ENCODE peak calls at places on chromosomes 4 and X, in six cellular contexts. Q is IMR-90, M is endodermal cell, U is heart right ventricle, O is A549, L is colonic mucosa. R is an unnamed sample.

GRCh38 chr4:77052352-77052751 is 23.4 kb downstream of the CCNI start:
- DNase-seq in Q (peak; percentile 69), M (peak; percentile 92), U (peak; percentile 25), O (peak; percentile 38), L (peak; percentile 79), R (peak; percentile 92)

GRCh38 chr4:173753408-173753807 is 223.4 kb upstream of the HAND2 start:
- DNase-seq in Q (no peak), M (no peak), U (no peak), O (no peak), L (no peak), R (no peak)

GRCh38 chrX:58025979-58026378 is 115.7 kb upstream of the ZXDA start:
- DNase-seq in Q (peak; percentile 25), M (peak; percentile 50), U (peak; percentile 8), O (peak; percentile 44), L (peak; percentile 39), R (peak; percentile 28)

GRCh38 chrX:16882188-16882587 is 12.0 kb upstream of the RBBP7 start:
- DNase-seq in Q (peak; percentile 25), M (peak; percentile 44), U (peak; percentile 5), O (peak; percentile 21), L (peak; percentile 41), R (no peak)

GRCh38 chrX:50638123-50638522 is 167.5 kb upstream of the DGKK start:
- DNase-seq in Q (no peak), M (no peak), U (peak; percentile 48), O (no peak), L (no peak), R (no peak)

GRCh38 chr4:92299152-92299551 is 4.6 kb upstream of the GRID2 start:
- DNase-seq in Q (peak; percentile 21), M (no peak), U (no peak), O (no peak), L (no peak), R (peak; percentile 32)

GRCh38 chr4:1222938-1223690 is 25.8 kb downstream of the CTBP1 start:
- DNase-seq in Q (no peak), M (no peak), U (no peak), O (no peak), L (no peak), R (no peak)

GRCh38 chrX:100449696-100450606 is 39.9 kb upstream of the PCDH19 start:
- DNase-seq in Q (no peak), M (peak; percentile 58), U (peak; percentile 20), O (no peak), L (peak; percentile 20), R (no peak)

GRCh38 chr4:1542226-1542490 is 135.9 kb upstream of the NKX1-1 start:
- DNase-seq in Q (no peak), M (no peak), U (no peak), O (no peak), L (no peak), R (no peak)

GRCh38 chr4:151573945-151574344 is 165.0 kb downstream of the FHIP1A start:
- DNase-seq in Q (no peak), M (no peak), U (no peak), O (no peak), L (peak; percentile 89), R (no peak)

GRCh38 chr4:16268290-16268689 is 42.0 kb upstream of the TAPT1 start:
- DNase-seq in Q (no peak), M (no peak), U (no peak), O (no peak), L (no peak), R (no peak)

GRCh38 chr4:16269742-16270522 is 43.7 kb upstream of the TAPT1 start:
- DNase-seq in Q (peak; percentile 55), M (no peak), U (no peak), O (no peak), L (no peak), R (no peak)

GRCh38 chr4:16267639-16268038 is 41.4 kb upstream of the TAPT1 start:
- DNase-seq in Q (no peak), M (no peak), U (no peak), O (no peak), L (no peak), R (no peak)

GRCh38 chr4:16265820-16266219 is 39.5 kb upstream of the TAPT1 start:
- DNase-seq in Q (no peak), M (no peak), U (no peak), O (no peak), L (no peak), R (no peak)

GRCh38 chr4:16270654-16271328 is 44.5 kb upstream of the TAPT1 start:
- DNase-seq in Q (no peak), M (peak; percentile 75), U (no peak), O (peak; percentile 4), L (no peak), R (peak; percentile 70)
- H3K27ac ChIP-seq in Q (no peak overlapping the region), M (no peak overlapping the region), U (no peak overlapping the region), O (no peak overlapping the region), L (no peak overlapping the region), R (no peak overlapping the region)

GRCh38 chr4:82043081-82043808 is 330.5 kb downstream of the HNRNPD start:
- DNase-seq in Q (no peak), M (peak; percentile 78), U (no peak), O (no peak), L (peak; percentile 32), R (peak; percentile 48)
- H3K4me3 ChIP-seq in Q (no peak overlapping the region), M (peak overlapping the region; percentile 85), U (peak overlapping the region; percentile 20), O (no peak overlapping the region), L (no peak overlapping the region), R (peak overlapping the region; percentile 82)

GRCh38 chrX:74321191-74321590 is 17.2 kb downstream of the ZCCHC13 start:
- DNase-seq in Q (no peak), M (no peak), U (no peak), O (no peak), L (no peak), R (no peak)

GRCh38 chrX:74325130-74326059 is 21.4 kb downstream of the ZCCHC13 start:
- DNase-seq in Q (no peak), M (peak; percentile 90), U (no peak), O (no peak), L (no peak), R (peak; percentile 89)
- H3K27ac ChIP-seq in Q (no peak overlapping the region), M (peak overlapping the region; percentile 93), U (no peak overlapping the region), O (no peak overlapping the region), L (no peak overlapping the region), R (no peak overlapping the region)

GRCh38 chrX:9609987-9610386 is 145.1 kb downstream of the TBL1X start:
- DNase-seq in Q (no peak), M (no peak), U (no peak), O (no peak), L (no peak), R (no peak)
- H3K4me3 ChIP-seq in Q (no peak overlapping the region), M (no peak overlapping the region), U (no peak overlapping the region), O (no peak overlapping the region), L (no peak overlapping the region), R (no peak overlapping the region)

GRCh38 chr4:158812543-158812942 is 43.7 kb downstream of the FNIP2 start:
- DNase-seq in Q (no peak), M (no peak), U (no peak), O (no peak), L (no peak), R (no peak)
- H3K27ac ChIP-seq in Q (no peak overlapping the region), M (no peak overlapping the region), U (peak overlapping the region; percentile 82), O (no peak overlapping the region), L (peak overlapping the region; percentile 83), R (no peak overlapping the region)

DNA sequence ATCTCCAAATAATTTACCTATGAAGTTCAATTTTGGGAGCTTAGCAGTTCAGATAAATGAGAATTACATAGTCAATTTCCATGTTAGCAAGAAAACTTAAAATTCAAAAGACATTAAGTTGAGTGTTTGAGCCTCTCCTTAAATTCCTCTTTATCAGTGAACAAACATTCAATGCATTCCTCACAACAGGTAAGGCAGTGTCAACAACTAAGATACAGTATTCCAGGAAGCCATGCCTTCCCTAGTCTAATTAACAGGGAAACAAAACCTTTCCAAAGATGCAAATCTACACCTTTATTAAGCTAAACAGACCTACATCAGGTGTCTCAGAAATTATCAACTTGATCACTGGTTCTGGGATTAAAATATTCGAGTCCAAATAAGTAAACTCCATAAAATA is 3.7 kb downstream of the SH3RF1 start:
- DNase-seq in Q (no peak), M (no peak), U (no peak), O (no peak), L (no peak), R (peak; percentile 54)
- H3K4me3 ChIP-seq in Q (no peak overlapping the region), M (peak overlapping the region; percentile 85), U (peak overlapping the region; percentile 81), O (peak overlapping the region; percentile 96), L (peak overlapping the region; percentile 4), R (peak overlapping the region; percentile 4)

DNA sequence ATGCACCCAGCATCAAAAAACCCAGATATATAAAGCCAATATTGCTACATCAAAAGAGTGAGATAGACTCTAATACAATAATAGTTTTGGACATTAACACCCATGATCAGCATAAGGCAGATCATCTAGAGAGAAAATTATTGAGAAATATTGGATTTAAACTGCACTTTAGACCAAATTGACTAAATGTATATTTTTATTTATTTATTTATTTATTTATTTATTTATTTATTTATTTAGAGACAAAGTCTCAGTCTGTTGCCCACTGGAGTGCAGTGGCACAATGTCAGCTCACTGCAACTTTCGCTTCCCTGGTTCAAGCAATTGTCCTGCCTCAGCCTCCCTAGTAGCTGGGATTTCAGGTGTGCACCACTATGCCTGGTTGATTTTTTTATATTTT is 193.0 kb downstream of the KLHL4 start:
- DNase-seq in Q (no peak), M (no peak), U (no peak), O (no peak), L (no peak), R (no peak)
- H3K27ac ChIP-seq in Q (no peak overlapping the region), M (no peak overlapping the region), U (no peak overlapping the region), O (no peak overlapping the region), L (no peak overlapping the region), R (no peak overlapping the region)

DNA sequence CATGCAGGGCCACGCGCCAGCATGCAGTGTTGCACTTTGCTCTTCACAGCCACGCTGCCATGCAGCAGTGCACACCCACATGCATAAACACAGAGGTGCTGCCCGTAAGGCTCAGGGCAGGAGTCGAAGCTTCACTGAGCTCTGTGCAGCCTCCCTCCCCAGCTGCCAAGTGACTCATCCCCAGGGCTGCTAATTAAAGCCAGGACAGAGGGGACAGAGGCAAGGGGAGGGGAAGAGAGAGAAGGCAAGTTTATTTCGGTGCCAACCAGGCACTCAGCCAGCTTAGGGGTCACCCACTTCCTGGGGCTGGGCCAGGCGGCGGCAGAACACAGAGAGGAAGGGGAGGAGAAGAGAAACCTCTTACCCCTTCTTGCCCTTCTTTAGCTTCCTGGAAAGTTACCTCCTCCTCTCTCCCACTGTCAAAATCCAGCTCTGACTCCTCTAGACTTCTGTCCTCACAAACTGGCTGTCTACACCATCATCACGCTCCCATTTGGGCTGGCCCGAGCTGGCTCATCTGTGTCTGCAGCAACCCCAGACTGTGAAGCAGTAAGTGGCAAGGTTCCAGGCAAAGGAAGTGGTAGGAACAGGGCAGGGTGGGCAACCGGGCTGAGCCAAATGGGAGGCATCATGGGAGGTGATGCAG is 6.2 kb upstream of the IQSEC2 start:
- DNase-seq in Q (peak; percentile 66), M (no peak), U (peak; percentile 66), O (no peak), L (peak; percentile 71), R (no peak)
- H3K4me3 ChIP-seq in Q (no peak overlapping the region), M (no peak overlapping the region), U (no peak overlapping the region), O (no peak overlapping the region), L (no peak overlapping the region), R (no peak overlapping the region)

DNA sequence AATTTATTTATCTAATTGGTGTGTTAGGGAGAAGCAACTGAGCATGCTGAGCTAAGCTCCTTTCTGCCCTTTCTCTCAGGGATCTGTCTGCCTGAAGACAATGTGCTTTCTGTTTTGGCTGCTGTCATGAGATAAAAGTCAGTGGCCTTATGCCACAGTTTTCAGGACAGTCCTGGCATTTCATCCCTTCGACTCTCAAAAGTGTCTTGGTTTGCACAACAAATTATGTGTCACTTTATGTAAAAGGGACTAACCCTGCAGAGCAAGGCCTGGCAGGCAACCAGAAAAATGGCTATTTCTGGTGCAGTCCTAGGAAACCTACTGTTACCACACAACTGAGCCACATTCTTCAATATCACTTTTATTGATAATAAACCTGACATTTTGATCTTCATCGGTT is 96.1 kb upstream of the PTPN13 start:
- DNase-seq in Q (no peak), M (peak; percentile 49), U (peak; percentile 6), O (no peak), L (no peak), R (no peak)
- H3K27ac ChIP-seq in Q (no peak overlapping the region), M (no peak overlapping the region), U (no peak overlapping the region), O (peak overlapping the region; percentile 75), L (no peak overlapping the region), R (no peak overlapping the region)

R was measured in GM23338.